ENCODE peak calls at places on chromosomes 6 and 20, in ten cellular contexts. F is activated CD8-positive, alpha-beta memory T cell treated with anti-CD3 and anti-CD28 coated beads for 48 hours; L is activated T-cell treated with anti-CD3 and anti-CD28 coated beads for 1 hour; U is HT1080; C is stimulated activated CD8-positive, alpha-beta memory T cell treated with anti-CD3 and anti-CD28 coated beads, Interleukin-15, amount 100 ng/mL, for 48 hours; T is aorta; Y is T-cell; V is GM23248; B is ascending aorta; D is NCI-H1105. N is an unnamed sample.

GRCh38 chr20:21291026-21291425 is 12.1 kb upstream of the XRN2 start:
- DNase-seq in D (no peak), C (no peak), B (no peak), L (no peak), U (peak; percentile 52), V (peak; percentile 65), Y (no peak), T (no peak), F (no peak), N (no peak)

GRCh38 chr6:142943746-142944125 is 1.2 kb downstream of the HIVEP2 start:
- DNase-seq in V (peak; percentile 64), L (peak; percentile 36), B (no peak), U (peak; percentile 41), F (no peak), C (no peak), D (no peak), T (peak; percentile 56), Y (peak; percentile 41), N (no peak)

GRCh38 chr6:17281497-17282481 is 628 bp downstream of the RBM24 start:
- DNase-seq in D (no peak), L (no peak), B (no peak), T (peak; percentile 46), U (no peak), V (peak; percentile 67), F (no peak), C (no peak), Y (no peak), N (peak; percentile 24)

GRCh38 chr20:24956001-24956761 is 7.1 kb downstream of the CST7 start:
- DNase-seq in C (no peak), D (no peak), Y (no peak), T (peak; percentile 37), U (no peak), L (no peak), B (no peak), V (no peak), F (no peak), N (no peak)

GRCh38 chr6:76441850-76442249 is 369.4 kb upstream of the IMPG1 start:
- DNase-seq in Y (no peak), F (no peak), C (no peak), U (no peak), D (no peak), B (no peak), T (no peak), V (no peak), L (no peak), N (no peak)

GRCh38 chr6:44025226-44025625 is 102.0 kb downstream of the MRPL14 start:
- DNase-seq in T (no peak), D (no peak), Y (no peak), U (no peak), V (no peak), C (no peak), B (no peak), F (no peak), L (no peak), N (no peak)

GRCh38 chr6:95325858-95326257 is 251.5 kb upstream of the MANEA start:
- DNase-seq in T (no peak), Y (no peak), F (no peak), L (no peak), V (peak; percentile 6), D (no peak), U (peak; percentile 79), B (no peak), C (no peak), N (no peak)

GRCh38 chr6:44630125-44631028 is 242.9 kb downstream of the CDC5L start:
- DNase-seq in L (no peak), V (peak; percentile 76), U (peak; percentile 57), F (no peak), T (no peak), C (peak; percentile 26), D (peak; percentile 7), B (no peak), Y (no peak), N (no peak)

GRCh38 chr6:161067749-161068148 is 76.2 kb downstream of the MAP3K4 start:
- DNase-seq in C (no peak), Y (no peak), B (no peak), T (no peak), D (peak; percentile 83), U (no peak), F (no peak), L (no peak), V (no peak), N (no peak)

GRCh38 chr20:36335187-36335870 is 29.2 kb downstream of the DLGAP4 start:
- DNase-seq in C (no peak), T (peak; percentile 2), Y (no peak), L (no peak), F (no peak), D (no peak), V (no peak), B (no peak), U (no peak), N (no peak)

GRCh38 chr6:21928715-21929298 is 335.3 kb downstream of the SOX4 start:
- DNase-seq in V (no peak), L (no peak), F (no peak), D (no peak), B (no peak), T (no peak), Y (no peak), U (no peak), C (no peak), N (no peak)

GRCh38 chr6:142903806-142904205 is 41.2 kb downstream of the HIVEP2 start:
- DNase-seq in V (peak; percentile 42), L (no peak), Y (no peak), C (no peak), B (no peak), T (no peak), U (peak; percentile 34), F (no peak), D (no peak), N (no peak)

GRCh38 chr6:44020664-44021425 is 106.4 kb downstream of the MRPL14 start:
- DNase-seq in F (no peak), Y (no peak), C (no peak), T (no peak), U (no peak), L (no peak), D (no peak), B (no peak), V (no peak), N (no peak)

GRCh38 chr6:108260126-108260808 is 573 bp downstream of the SNX3 start:
- DNase-seq in V (peak; percentile 68), C (no peak), D (peak; percentile 31), B (no peak), L (no peak), U (peak; percentile 35), Y (no peak), T (peak; percentile 67), F (no peak), N (no peak)

GRCh38 chr6:162817196-162817595 is 89.4 kb downstream of the PACRG start:
- DNase-seq in C (no peak), D (no peak), V (peak; percentile 22), T (no peak), L (no peak), F (no peak), B (no peak), Y (no peak), U (no peak), N (no peak)

GRCh38 chr20:44495802-44496481 is 20.3 kb downstream of the TTPAL start:
- DNase-seq in F (no peak), Y (no peak), V (peak; percentile 97), T (no peak), U (peak; percentile 99), B (no peak), D (no peak), C (no peak), L (no peak), N (no peak)

GRCh38 chr6:119526609-119527605 is 177.3 kb upstream of the MAN1A1 start:
- DNase-seq in B (no peak), D (no peak), F (no peak), Y (no peak), V (peak; percentile 22), T (no peak), L (no peak), C (no peak), U (no peak), N (no peak)

GRCh38 chr6:1687402-1687801 is 77.7 kb downstream of the FOXC1 start:
- DNase-seq in B (no peak), T (no peak), U (no peak), D (no peak), Y (no peak), V (no peak), C (no peak), F (no peak), L (no peak), N (no peak)

GRCh38 chr20:31704225-31705119 is 18.2 kb downstream of the BCL2L1 start:
- DNase-seq in Y (no peak), F (no peak), C (no peak), B (no peak), U (peak; percentile 96), D (no peak), T (no peak), L (no peak), V (peak; percentile 42), N (no peak)

GRCh38 chr6:30264731-30265130 is 51.5 kb upstream of the TRIM26 start:
- DNase-seq in F (no peak), B (no peak), V (peak; percentile 79), T (no peak), Y (no peak), C (no peak), D (no peak), L (no peak), U (no peak), N (no peak)

GRCh38 chr20:51597389-51598231 is 55.1 kb upstream of the NFATC2 start:
- DNase-seq in U (no peak), V (no peak), T (no peak), Y (no peak), L (no peak), F (no peak), C (no peak), B (no peak), D (no peak), N (no peak)

GRCh38 chr20:56187791-56188190 is 60.7 kb upstream of the MC3R start:
- DNase-seq in F (no peak), T (no peak), D (peak; percentile 86), L (no peak), B (no peak), Y (no peak), V (peak; percentile 24), C (no peak), U (peak; percentile 27), N (no peak)

N was measured in NCI-H1694 treated with DMSO at 0.1 percent for 48 hours.